ENCODE peak calls at places on chromosomes 3 and 15, in four cellular contexts. One of them, this sample, is unnamed.

GRCh38 chr15:39622660-39623549 is 42.0 kb downstream of the THBS1 start:
- DNase-seq in IMR-90: no peak
- DNase-seq in fibroblast of lung: no peak
- DNase-seq in brain microvascular endothelial cell: no peak
- DNase-seq in this sample: no peak

GRCh38 chr3:171565671-171566070 is 105.5 kb upstream of the TNIK start:
- DNase-seq in IMR-90: peak
- DNase-seq in fibroblast of lung: peak
- DNase-seq in brain microvascular endothelial cell: peak
- DNase-seq in this sample: no peak

GRCh38 chr15:75672646-75673425 is 25.1 kb downstream of the SNX33 start:
- DNase-seq in IMR-90: peak
- DNase-seq in fibroblast of lung: peak
- DNase-seq in brain microvascular endothelial cell: peak
- DNase-seq in this sample: no peak

GRCh38 chr3:47283596-47284364 is 1.0 kb downstream of the KLHL18 start:
- DNase-seq in IMR-90: no peak
- DNase-seq in fibroblast of lung: peak
- DNase-seq in brain microvascular endothelial cell: no peak
- DNase-seq in this sample: peak

GRCh38 chr3:52769786-52770445 is 824 bp downstream of the NEK4 start:
- DNase-seq in IMR-90: no peak
- DNase-seq in fibroblast of lung: peak
- DNase-seq in brain microvascular endothelial cell: no peak
- DNase-seq in this sample: no peak

GRCh38 chr15:64429448-64429847 is 30.9 kb upstream of the ZNF609 start:
- DNase-seq in IMR-90: no peak
- DNase-seq in fibroblast of lung: no peak
- DNase-seq in brain microvascular endothelial cell: no peak
- DNase-seq in this sample: no peak

GRCh38 chr3:72639736-72640135 is 208.5 kb downstream of the SHQ1 start:
- DNase-seq in IMR-90: no peak
- DNase-seq in fibroblast of lung: no peak
- DNase-seq in brain microvascular endothelial cell: no peak
- DNase-seq in this sample: no peak

GRCh38 chr3:65636326-65636725 is 402.4 kb downstream of the MAGI1 start:
- DNase-seq in IMR-90: no peak
- DNase-seq in fibroblast of lung: no peak
- DNase-seq in brain microvascular endothelial cell: no peak
- DNase-seq in this sample: no peak

GRCh38 chr3:33218446-33219174 is at the start of gene SUSD5:
- DNase-seq in IMR-90: peak
- DNase-seq in fibroblast of lung: peak
- DNase-seq in brain microvascular endothelial cell: peak
- DNase-seq in this sample: peak

GRCh38 chr3:138408751-138409161 is 25.7 kb upstream of the ESYT3 start:
- DNase-seq in IMR-90: peak
- DNase-seq in fibroblast of lung: no peak
- DNase-seq in brain microvascular endothelial cell: no peak
- DNase-seq in this sample: no peak

GRCh38 chr15:51812598-51812997 is 16.9 kb upstream of the TMOD3 start:
- DNase-seq in IMR-90: no peak
- DNase-seq in fibroblast of lung: no peak
- DNase-seq in brain microvascular endothelial cell: no peak
- DNase-seq in this sample: no peak

GRCh38 chr3:195847061-195847950 is 35.6 kb upstream of the MUC4 start:
- DNase-seq in IMR-90: peak
- DNase-seq in fibroblast of lung: peak
- DNase-seq in brain microvascular endothelial cell: peak
- DNase-seq in this sample: peak

GRCh38 chr3:127632441-127632840 is 3.5 kb downstream of the PODXL2 start:
- DNase-seq in IMR-90: no peak
- DNase-seq in fibroblast of lung: no peak
- DNase-seq in brain microvascular endothelial cell: no peak
- DNase-seq in this sample: no peak

GRCh38 chr15:39110336-39110735 is 470.5 kb upstream of the THBS1 start:
- DNase-seq in IMR-90: peak
- DNase-seq in fibroblast of lung: no peak
- DNase-seq in brain microvascular endothelial cell: peak
- DNase-seq in this sample: no peak

GRCh38 chr3:88618121-88618645 is 468.4 kb downstream of the C3orf38 start:
- DNase-seq in IMR-90: no peak
- DNase-seq in fibroblast of lung: no peak
- DNase-seq in brain microvascular endothelial cell: no peak
- DNase-seq in this sample: no peak

GRCh38 chr3:120114981-120115380 is 20.7 kb upstream of the GSK3B start:
- DNase-seq in IMR-90: peak
- DNase-seq in fibroblast of lung: peak
- DNase-seq in brain microvascular endothelial cell: no peak
- DNase-seq in this sample: no peak

GRCh38 chr3:155745795-155746550 is 1.1 kb upstream of the PLCH1 start:
- DNase-seq in IMR-90: no peak
- DNase-seq in fibroblast of lung: no peak
- DNase-seq in brain microvascular endothelial cell: no peak
- DNase-seq in this sample: no peak

GRCh38 chr3:55330756-55331155 is 156.3 kb downstream of the WNT5A start:
- DNase-seq in IMR-90: peak
- DNase-seq in fibroblast of lung: peak
- DNase-seq in brain microvascular endothelial cell: peak
- DNase-seq in this sample: no peak

GRCh38 chr15:31279221-31280036 is 47.2 kb upstream of the KLF13 start:
- DNase-seq in IMR-90: no peak
- DNase-seq in fibroblast of lung: no peak
- DNase-seq in brain microvascular endothelial cell: no peak
- DNase-seq in this sample: no peak

GRCh38 chr3:46861293-46861995 is 1.8 kb downstream of the MYL3 start:
- DNase-seq in IMR-90: no peak
- DNase-seq in fibroblast of lung: no peak
- DNase-seq in brain microvascular endothelial cell: no peak
- DNase-seq in this sample: no peak

GRCh38 chr15:45573961-45574629 is 13.1 kb upstream of the BLOC1S6 start:
- DNase-seq in IMR-90: no peak
- DNase-seq in fibroblast of lung: no peak
- DNase-seq in brain microvascular endothelial cell: no peak
- DNase-seq in this sample: no peak

GRCh38 chr3:119562307-119562961 is 3.0 kb upstream of the CD80 start:
- DNase-seq in IMR-90: no peak
- DNase-seq in fibroblast of lung: no peak
- DNase-seq in brain microvascular endothelial cell: no peak
- DNase-seq in this sample: no peak

GRCh38 chr3:41126475-41126874 is 72.8 kb upstream of the CTNNB1 start:
- DNase-seq in IMR-90: no peak
- DNase-seq in fibroblast of lung: no peak
- DNase-seq in brain microvascular endothelial cell: no peak
- DNase-seq in this sample: no peak

GRCh38 chr3:46078712-46079400 is 51.6 kb upstream of the XCR1 start:
- DNase-seq in IMR-90: peak
- DNase-seq in fibroblast of lung: peak
- DNase-seq in brain microvascular endothelial cell: peak
- DNase-seq in this sample: peak

GRCh38 chr3:31634485-31634884 is 101.8 kb downstream of the STT3B start:
- DNase-seq in IMR-90: peak
- DNase-seq in fibroblast of lung: no peak
- DNase-seq in brain microvascular endothelial cell: peak
- DNase-seq in this sample: no peak

GRCh38 chr3:52704611-52705437 is 767 bp downstream of the GLT8D1 start:
- DNase-seq in IMR-90: peak
- DNase-seq in fibroblast of lung: peak
- DNase-seq in brain microvascular endothelial cell: peak
- DNase-seq in this sample: no peak

GRCh38 chr3:81743096-81744025 is 18.1 kb downstream of the GBE1 start:
- DNase-seq in IMR-90: peak
- DNase-seq in fibroblast of lung: peak
- DNase-seq in brain microvascular endothelial cell: peak
- DNase-seq in this sample: peak

GRCh38 chr3:112115161-112115739 is 17.8 kb downstream of the GCSAM start:
- DNase-seq in IMR-90: no peak
- DNase-seq in fibroblast of lung: no peak
- DNase-seq in brain microvascular endothelial cell: no peak
- DNase-seq in this sample: no peak

GRCh38 chr15:65833501-65834220 is 35.6 kb upstream of the RAB11A start:
- DNase-seq in IMR-90: no peak
- DNase-seq in fibroblast of lung: no peak
- DNase-seq in brain microvascular endothelial cell: no peak
- DNase-seq in this sample: no peak

GRCh38 chr3:16741103-16741758 is 136.0 kb upstream of the DAZL start:
- DNase-seq in IMR-90: peak
- DNase-seq in fibroblast of lung: peak
- DNase-seq in brain microvascular endothelial cell: peak
- DNase-seq in this sample: no peak

GRCh38 chr3:98460220-98460619 is 2.8 kb upstream of the OR5K1 start:
- DNase-seq in IMR-90: no peak
- DNase-seq in fibroblast of lung: no peak
- DNase-seq in brain microvascular endothelial cell: no peak
- DNase-seq in this sample: no peak

GRCh38 chr3:42032693-42033349 is 58.3 kb upstream of the TRAK1 start:
- DNase-seq in IMR-90: peak
- DNase-seq in fibroblast of lung: peak
- DNase-seq in brain microvascular endothelial cell: peak
- DNase-seq in this sample: no peak

GRCh38 chr15:58309993-58310928 is 121.5 kb upstream of the LIPC start:
- DNase-seq in IMR-90: no peak
- DNase-seq in fibroblast of lung: no peak
- DNase-seq in brain microvascular endothelial cell: no peak
- DNase-seq in this sample: no peak

GRCh38 chr3:2873986-2874385 is 236.2 kb downstream of the IL5RA start:
- DNase-seq in IMR-90: no peak
- DNase-seq in fibroblast of lung: no peak
- DNase-seq in brain microvascular endothelial cell: no peak
- DNase-seq in this sample: no peak

GRCh38 chr3:14300721-14301377 is 101.6 kb upstream of the SLC6A6 start:
- DNase-seq in IMR-90: no peak
- DNase-seq in fibroblast of lung: no peak
- DNase-seq in brain microvascular endothelial cell: no peak
- DNase-seq in this sample: no peak

GRCh38 chr15:27866505-27867165 is 232.5 kb downstream of the OCA2 start:
- DNase-seq in IMR-90: no peak
- DNase-seq in fibroblast of lung: no peak
- DNase-seq in brain microvascular endothelial cell: no peak
- DNase-seq in this sample: no peak
- TF ChIP-seq CTCF in IMR-90: no peak
- TF ChIP-seq CTCF in fibroblast of lung: no peak
- TF ChIP-seq CTCF in brain microvascular endothelial cell: no peak
- TF ChIP-seq CTCF in this sample: no peak

DNA sequence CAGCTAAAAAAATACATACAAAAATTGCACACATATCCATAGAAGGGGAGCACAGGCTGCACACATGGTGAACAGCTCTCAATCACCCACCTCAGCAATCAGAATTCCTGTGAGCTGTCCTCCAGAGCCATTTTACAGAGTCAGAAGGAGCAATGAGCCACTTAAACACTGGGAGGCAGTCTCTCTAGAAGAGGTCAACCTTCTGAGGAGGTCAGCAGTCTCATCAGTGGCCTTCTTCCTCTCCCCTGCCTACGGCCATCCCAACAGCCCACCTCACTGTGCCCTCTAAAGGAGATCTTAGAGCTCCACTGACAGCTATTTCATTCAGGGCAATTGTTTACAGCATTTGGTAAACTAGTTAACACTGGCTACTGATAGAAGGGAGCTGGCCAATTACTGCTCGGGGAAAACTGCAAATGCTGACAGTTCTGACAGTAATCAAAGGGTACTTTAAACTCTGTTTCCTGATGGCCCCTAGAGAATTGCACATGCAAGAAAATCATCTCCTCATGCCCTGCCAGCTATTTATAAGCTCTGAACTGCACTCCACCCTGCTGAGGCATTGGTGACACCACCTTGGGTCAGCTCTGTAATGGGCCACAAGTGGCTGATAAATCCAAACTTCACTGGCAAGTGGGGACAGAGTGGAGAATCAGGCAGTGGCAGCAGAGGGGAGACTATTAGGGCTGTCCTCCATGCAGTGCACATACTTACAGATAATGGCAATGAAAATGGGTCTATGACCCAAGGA is 42.1 kb upstream of the TSPAN3 start:
- DNase-seq in IMR-90: no peak
- DNase-seq in fibroblast of lung: no peak
- DNase-seq in brain microvascular endothelial cell: no peak
- DNase-seq in this sample: no peak
- H3K27ac ChIP-seq in IMR-90: no peak
- H3K27ac ChIP-seq in fibroblast of lung: no peak
- H3K27ac ChIP-seq in brain microvascular endothelial cell: no peak
- H3K27ac ChIP-seq in this sample: no peak

GRCh38 chr3:57890874-57891273 is 117.3 kb upstream of the FLNB start:
- DNase-seq in IMR-90: peak
- DNase-seq in fibroblast of lung: peak
- DNase-seq in brain microvascular endothelial cell: no peak
- DNase-seq in this sample: no peak
- TF ChIP-seq CTCF in IMR-90: no peak
- TF ChIP-seq CTCF in fibroblast of lung: no peak
- TF ChIP-seq CTCF in brain microvascular endothelial cell: no peak
- TF ChIP-seq CTCF in this sample: no peak

GRCh38 chr15:73992594-73992898 is 451 bp upstream of the STOML1 start:
- DNase-seq in IMR-90: no peak
- DNase-seq in fibroblast of lung: no peak
- DNase-seq in brain microvascular endothelial cell: no peak
- DNase-seq in this sample: no peak
- H3K27ac ChIP-seq in IMR-90: peak
- H3K27ac ChIP-seq in fibroblast of lung: no peak
- H3K27ac ChIP-seq in brain microvascular endothelial cell: no peak
- H3K27ac ChIP-seq in this sample: peak

GRCh38 chr3:121488628-121489027 is 57.2 kb downstream of the POLQ start:
- DNase-seq in IMR-90: no peak
- DNase-seq in fibroblast of lung: no peak
- DNase-seq in brain microvascular endothelial cell: no peak
- DNase-seq in this sample: peak
- TF ChIP-seq CTCF in IMR-90: no peak
- TF ChIP-seq CTCF in fibroblast of lung: no peak
- TF ChIP-seq CTCF in brain microvascular endothelial cell: peak
- TF ChIP-seq CTCF in this sample: no peak

GRCh38 chr15:74431116-74431515 is 2.6 kb downstream of the SEMA7A start:
- DNase-seq in IMR-90: no peak
- DNase-seq in fibroblast of lung: no peak
- DNase-seq in brain microvascular endothelial cell: no peak
- DNase-seq in this sample: no peak

GRCh38 chr15:74430510-74430951 is 3.2 kb downstream of the SEMA7A start:
- DNase-seq in IMR-90: no peak
- DNase-seq in fibroblast of lung: no peak
- DNase-seq in brain microvascular endothelial cell: no peak
- DNase-seq in this sample: no peak

GRCh38 chr15:74428970-74429783 is 4.6 kb downstream of the SEMA7A start:
- DNase-seq in IMR-90: no peak
- DNase-seq in fibroblast of lung: no peak
- DNase-seq in brain microvascular endothelial cell: no peak
- DNase-seq in this sample: no peak

GRCh38 chr15:74428442-74428787 is 5.3 kb downstream of the SEMA7A start:
- DNase-seq in IMR-90: no peak
- DNase-seq in fibroblast of lung: no peak
- DNase-seq in brain microvascular endothelial cell: no peak
- DNase-seq in this sample: no peak

GRCh38 chr15:74429784-74430141 is 4.0 kb downstream of the SEMA7A start:
- DNase-seq in IMR-90: no peak
- DNase-seq in fibroblast of lung: no peak
- DNase-seq in brain microvascular endothelial cell: no peak
- DNase-seq in this sample: no peak
- H3K27ac ChIP-seq in IMR-90: no peak
- H3K27ac ChIP-seq in fibroblast of lung: no peak
- H3K27ac ChIP-seq in brain microvascular endothelial cell: no peak
- H3K27ac ChIP-seq in this sample: no peak

This sample was measured in RWPE1.